ENCODE peak calls at places on chromosomes 5 and 9, in ten cellular contexts. T is GM13976, E is AG09319, B is WTC11, G is right atrium auricular region, Z is GM23338, V is AG10803, N is choroid plexus epithelial cell, F is fibroblast of lung, A is neural crest cell. I is an unnamed sample.

GRCh38 chr9:38017149-38017884 is 51.7 kb downstream of the SHB start:
- DNase-seq in T (no peak), E (no peak), B (peak), G (no peak), Z (peak), V (peak), N (peak), F (peak), A (peak), I (peak)

GRCh38 chr9:63859475-63860215 is 1425.4 kb downstream of the FOXD4L5 start:
- DNase-seq in T (peak), E (no peak), B (no peak), G (no peak), Z (no peak), V (no peak), N (peak), F (no peak), A (no peak), I (peak)

GRCh38 chr9:89746385-89747116 is 141.7 kb downstream of the GADD45G start:
- DNase-seq in T (no peak), E (no peak), B (no peak), G (peak), Z (no peak), V (peak), N (no peak), F (no peak), A (no peak), I (peak)

GRCh38 chr9:97714435-97714834 is 17.3 kb upstream of the XPA start:
- DNase-seq in T (no peak), E (peak), B (no peak), G (no peak), Z (no peak), V (peak), N (peak), F (peak), A (no peak), I (peak)

GRCh38 chr9:110669439-110669838 is 848 bp downstream of the MUSK start:
- DNase-seq in T (no peak), E (no peak), B (no peak), G (no peak), Z (no peak), V (peak), N (peak), F (peak), A (no peak), I (no peak)

GRCh38 chr5:1881273-1881586 is 1.5 kb downstream of the IRX4 start:
- DNase-seq in T (no peak), E (no peak), B (peak), G (no peak), Z (no peak), V (no peak), N (no peak), F (no peak), A (no peak), I (no peak)

GRCh38 chr5:176743828-176744583 is 66.4 kb upstream of the UNC5A start:
- DNase-seq in T (peak), E (no peak), B (no peak), G (peak), Z (no peak), V (no peak), N (no peak), F (no peak), A (no peak), I (no peak)

GRCh38 chr9:98708933-98709911 is at the start of gene GABBR2:
- DNase-seq in T (no peak), E (no peak), B (peak), G (no peak), Z (peak), V (peak), N (no peak), F (peak), A (peak), I (no peak)

GRCh38 chr5:74164725-74165226 is 475.8 kb downstream of the ENC1 start:
- DNase-seq in T (no peak), E (no peak), B (no peak), G (no peak), Z (no peak), V (peak), N (no peak), F (no peak), A (no peak), I (no peak)

GRCh38 chr9:38278457-38278856 is 114.0 kb upstream of the ALDH1B1 start:
- DNase-seq in T (no peak), E (no peak), B (no peak), G (peak), Z (no peak), V (no peak), N (no peak), F (no peak), A (no peak), I (no peak)

GRCh38 chr5:178854284-178854683 is 5.5 kb upstream of the ZNF354B start:
- DNase-seq in T (no peak), E (no peak), B (no peak), G (no peak), Z (no peak), V (no peak), N (no peak), F (no peak), A (no peak), I (no peak)

GRCh38 chr5:93415819-93416218 is 165.2 kb downstream of the NR2F1-AS1 start:
- DNase-seq in T (no peak), E (no peak), B (no peak), G (no peak), Z (no peak), V (no peak), N (no peak), F (no peak), A (no peak), I (no peak)

GRCh38 chr9:118522093-118523028 is 818.2 kb downstream of the TLR4 start:
- DNase-seq in T (peak), E (peak), B (peak), G (no peak), Z (peak), V (peak), N (peak), F (peak), A (peak), I (peak)

GRCh38 chr9:18771736-18772135 is 261.3 kb downstream of the SAXO1 start:
- DNase-seq in T (no peak), E (no peak), B (no peak), G (no peak), Z (no peak), V (no peak), N (no peak), F (no peak), A (no peak), I (no peak)

GRCh38 chr9:135701067-135701967 is 668 bp upstream of the KCNT1 start:
- DNase-seq in T (peak), E (no peak), B (no peak), G (no peak), Z (no peak), V (no peak), N (no peak), F (peak), A (no peak), I (no peak)

GRCh38 chr5:156359452-156359851 is 32.5 kb downstream of the SGCD start:
- DNase-seq in T (no peak), E (peak), B (no peak), G (no peak), Z (no peak), V (peak), N (peak), F (peak), A (no peak), I (peak)

DNA sequence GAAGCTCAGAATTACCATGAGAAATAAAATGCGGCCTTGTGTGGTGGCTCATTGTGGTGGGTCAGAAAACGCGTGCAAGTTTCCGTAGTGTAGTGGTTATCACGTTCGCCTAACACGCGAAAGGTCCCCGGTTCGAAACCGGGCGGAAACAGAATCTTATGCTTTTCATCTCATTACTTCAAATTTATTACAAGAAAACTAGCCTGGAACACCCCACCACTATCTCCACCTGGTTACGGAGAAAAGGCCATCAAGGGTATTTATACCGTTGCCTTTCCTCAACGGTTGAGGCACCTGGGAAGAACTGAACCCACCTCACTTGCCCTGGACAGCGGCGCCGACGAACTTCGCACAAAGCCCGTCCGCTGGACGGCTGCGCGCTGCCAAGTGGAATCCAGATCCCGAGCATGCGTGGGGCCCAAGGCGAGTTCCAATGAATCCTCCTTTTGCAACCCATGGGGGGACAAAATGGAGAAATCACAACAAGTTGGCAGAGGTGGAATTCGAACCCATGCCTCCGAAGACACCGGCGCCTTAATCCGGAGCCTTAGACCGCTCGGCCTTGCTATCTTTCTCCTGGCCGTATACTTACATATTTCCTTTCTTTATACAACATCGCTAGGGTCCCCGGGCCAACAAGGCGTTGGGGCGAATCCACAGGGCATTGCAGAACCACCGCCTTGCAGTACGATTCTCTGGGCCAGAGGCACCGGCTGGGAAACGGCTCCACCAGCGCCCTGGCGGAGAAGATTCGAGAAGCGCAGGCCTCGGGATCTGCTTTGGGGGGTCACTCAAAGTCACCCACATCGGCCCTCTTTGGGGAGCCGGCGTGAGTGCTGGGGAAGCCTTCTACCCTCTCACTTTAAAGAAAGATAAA is 16.9 kb downstream of the OR2V2 start:
- DNase-seq in T (no peak), E (no peak), B (peak), G (no peak), Z (peak), V (peak), N (no peak), F (peak), A (no peak), I (no peak)
- TF ChIP-seq CTCF in T (no peak), E (no peak), B (no peak), G (no peak), Z (no peak), V (no peak), N (no peak), F (no peak), A (no peak), I (no peak)

DNA sequence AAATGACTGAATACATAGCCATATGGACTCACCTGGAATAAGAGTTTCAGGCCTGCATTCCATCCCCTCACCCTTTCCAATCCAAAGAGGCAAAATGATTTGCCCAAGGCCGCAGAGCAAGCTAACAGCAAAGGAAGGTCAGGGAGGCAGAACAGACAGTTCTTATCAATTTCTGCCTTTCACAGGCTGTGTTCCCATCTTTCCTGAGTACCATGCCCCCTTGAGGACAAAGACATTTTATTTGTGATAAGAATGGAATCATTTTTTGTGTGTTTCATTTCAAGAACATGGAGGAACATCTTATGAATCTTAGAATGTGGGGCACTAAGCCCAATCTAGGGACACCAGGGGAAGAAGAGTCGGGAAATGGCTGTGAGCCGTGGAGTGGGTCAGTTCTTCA is 13.9 kb downstream of the LHFPL2 start:
- DNase-seq in T (no peak), E (no peak), B (no peak), G (no peak), Z (no peak), V (no peak), N (no peak), F (no peak), A (no peak), I (no peak)
- TF ChIP-seq CTCF in T (no peak), E (peak), B (no peak), G (no peak), Z (peak), V (peak), N (peak), F (no peak), A (peak), I (peak)

GRCh38 chr9:114155263-114155966 is at the start of gene COL27A1:
- DNase-seq in T (peak), E (peak), B (peak), G (peak), Z (peak), V (peak), N (peak), F (peak), A (peak), I (peak)
- TF ChIP-seq CTCF in T (peak), E (peak), B (peak), G (peak), Z (peak), V (peak), N (peak), F (peak), A (peak), I (peak)

DNA sequence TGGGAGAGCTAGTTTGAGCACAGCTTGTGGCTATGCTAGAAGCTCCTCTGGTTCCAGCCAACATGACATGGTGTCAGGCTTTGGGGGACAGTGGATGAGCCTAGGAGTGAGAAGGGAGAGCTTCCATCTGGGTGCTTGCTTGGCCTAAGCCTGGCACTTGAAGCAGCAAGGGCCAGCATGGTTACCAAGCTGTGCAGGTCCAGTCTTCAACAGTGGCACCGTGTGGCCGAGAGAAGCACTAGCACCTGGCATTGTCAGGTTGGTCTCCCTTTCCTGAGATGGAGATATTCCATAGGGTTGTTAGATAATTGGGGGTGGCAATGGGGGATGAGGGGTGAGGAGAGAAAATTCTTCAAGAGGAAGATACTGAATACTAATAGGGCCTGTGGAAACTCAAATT is 261.9 kb downstream of the PBX3 start:
- DNase-seq in T (no peak), E (no peak), B (no peak), G (no peak), Z (no peak), V (no peak), N (peak), F (no peak), A (no peak), I (no peak)
- TF ChIP-seq CTCF in T (no peak), E (no peak), B (peak), G (no peak), Z (peak), V (peak), N (peak), F (no peak), A (peak), I (peak)

GRCh38 chr9:16640649-16641048 is 229.8 kb downstream of the BNC2 start:
- DNase-seq in T (no peak), E (no peak), B (peak), G (no peak), Z (peak), V (no peak), N (peak), F (peak), A (no peak), I (no peak)
- TF ChIP-seq CTCF in T (no peak), E (peak), B (no peak), G (no peak), Z (peak), V (no peak), N (peak), F (peak), A (peak), I (peak)

DNA sequence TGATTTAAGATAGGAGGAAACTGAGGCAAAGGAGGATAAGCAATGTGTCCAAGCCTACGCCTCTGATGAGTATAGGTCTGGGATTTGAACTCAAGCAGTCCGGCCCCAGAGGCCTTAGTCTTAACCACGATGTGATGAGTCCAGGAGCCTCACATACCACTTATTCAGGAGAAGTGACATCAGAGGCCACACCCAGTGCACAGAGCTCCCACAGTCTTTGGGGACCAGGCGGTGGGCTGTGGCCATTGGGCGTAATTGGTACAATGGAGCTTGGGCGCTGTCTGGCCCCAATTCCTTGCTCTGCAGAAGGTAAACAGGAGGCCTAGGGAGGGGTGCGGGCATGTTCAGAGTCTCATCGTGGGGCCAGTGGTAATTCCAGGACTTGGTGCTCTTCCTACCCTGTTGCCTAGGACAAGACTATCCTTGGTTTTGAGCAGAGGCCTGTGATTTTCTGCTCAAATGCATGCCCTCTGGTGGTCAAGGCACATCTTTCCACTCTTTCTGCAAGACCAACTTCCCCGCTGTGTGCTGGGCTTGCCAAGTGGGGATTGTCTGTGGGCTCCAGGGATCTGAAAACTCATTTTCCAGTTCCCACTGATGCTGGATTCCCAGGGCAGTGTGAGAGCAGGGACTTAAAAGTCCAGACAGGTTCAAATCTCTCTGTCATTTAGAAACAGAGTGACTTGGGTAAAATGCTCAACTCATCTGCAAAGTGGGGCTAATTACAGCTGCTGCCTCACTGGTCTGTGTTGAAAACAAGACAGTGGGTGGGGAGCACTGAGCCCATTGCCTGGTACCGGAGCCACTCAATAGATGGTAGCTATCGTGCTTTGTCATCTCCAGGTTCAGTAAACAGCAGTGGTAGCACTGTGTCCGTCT is 15.8 kb downstream of the NDST1 start:
- DNase-seq in T (peak), E (peak), B (peak), G (no peak), Z (peak), V (peak), N (peak), F (peak), A (peak), I (peak)
- TF ChIP-seq CTCF in T (peak), E (peak), B (peak), G (peak), Z (peak), V (peak), N (peak), F (peak), A (peak), I (peak)

I was measured in astrocyte of the spinal cord.